ENCODE peak calls at places on chromosomes 12 and 14, in ten cellular contexts. P is epithelial cell of proximal tubule, L is fibroblast of pulmonary artery, T is ovary, I is T-helper 2 cell, D is Right ventricle myocardium superior, H is Calu3, B is activated B cell treated with CpG ODN at 0.5 μM for 24 hours, S is neural crest cell, A is testis. R is an unnamed sample.

GRCh38 chr12:79827484-79827883 is 107.4 kb downstream of the PPP1R12A start:
- DNase-seq in P (no peak), L (no peak), T (no peak), I (no peak), D (no peak), H (no peak), B (no peak), S (no peak), A (no peak), R (no peak)

GRCh38 chr14:65156568-65157366 is 54.5 kb upstream of the MAX start:
- DNase-seq in P (no peak), L (peak), T (peak), I (no peak), D (peak), H (no peak), B (no peak), S (no peak), A (peak), R (no peak)

GRCh38 chr12:9066183-9066623 is 49.5 kb downstream of the A2M start:
- DNase-seq in P (no peak), L (no peak), T (no peak), I (no peak), D (no peak), H (no peak), B (no peak), S (no peak), A (no peak), R (no peak)

GRCh38 chr14:76375484-76375883 is 453 bp upstream of the ESRRB start:
- DNase-seq in P (no peak), L (no peak), T (no peak), I (no peak), D (no peak), H (no peak), B (no peak), S (no peak), A (no peak), R (no peak)

GRCh38 chr12:24668563-24668962 is 280.3 kb downstream of the BCAT1 start:
- DNase-seq in P (no peak), L (peak), T (no peak), I (no peak), D (no peak), H (no peak), B (no peak), S (no peak), A (no peak), R (no peak)

GRCh38 chr14:59377991-59378720 is 87.0 kb downstream of the GPR135 start:
- DNase-seq in P (no peak), L (no peak), T (peak), I (no peak), D (no peak), H (no peak), B (no peak), S (no peak), A (peak), R (peak)

GRCh38 chr12:122022393-122023338 is 982 bp downstream of the BCL7A start:
- DNase-seq in P (no peak), L (peak), T (peak), I (peak), D (no peak), H (peak), B (peak), S (peak), A (no peak), R (no peak)

GRCh38 chr12:18454330-18454729 is 193.0 kb downstream of the PIK3C2G start:
- DNase-seq in P (no peak), L (no peak), T (no peak), I (no peak), D (no peak), H (no peak), B (no peak), S (no peak), A (no peak), R (no peak)

GRCh38 chr14:58912799-58913432 is 275.2 kb downstream of the DACT1 start:
- DNase-seq in P (no peak), L (no peak), T (no peak), I (no peak), D (no peak), H (no peak), B (no peak), S (no peak), A (no peak), R (no peak)

GRCh38 chr12:41213107-41213506 is 25.0 kb downstream of the PDZRN4 start:
- DNase-seq in P (no peak), L (no peak), T (no peak), I (no peak), D (no peak), H (no peak), B (no peak), S (no peak), A (no peak), R (no peak)

GRCh38 chr14:61219673-61220072 is 61.5 kb downstream of the TMEM30B start:
- DNase-seq in P (no peak), L (no peak), T (no peak), I (no peak), D (no peak), H (no peak), B (no peak), S (no peak), A (no peak), R (no peak)

GRCh38 chr12:110543252-110543959 is 39.7 kb downstream of the PPTC7 start:
- DNase-seq in P (no peak), L (peak), T (peak), I (no peak), D (peak), H (no peak), B (no peak), S (no peak), A (peak), R (peak)

GRCh38 chr12:62006076-62006732 is 254.0 kb upstream of the USP15 start:
- DNase-seq in P (no peak), L (peak), T (no peak), I (no peak), D (no peak), H (peak), B (no peak), S (peak), A (peak), R (no peak)

GRCh38 chr12:107670999-107671643 is 14.5 kb upstream of the PWP1 start:
- DNase-seq in P (no peak), L (peak), T (no peak), I (no peak), D (no peak), H (peak), B (no peak), S (peak), A (peak), R (no peak)

GRCh38 chr12:108457006-108457733 is 57.9 kb upstream of the FICD start:
- DNase-seq in P (no peak), L (peak), T (no peak), I (no peak), D (no peak), H (peak), B (no peak), S (peak), A (peak), R (no peak)

GRCh38 chr12:116881325-116881866 is at the start of gene HRK:
- DNase-seq in P (no peak), L (no peak), T (no peak), I (no peak), D (no peak), H (peak), B (no peak), S (no peak), A (peak), R (no peak)

GRCh38 chr12:86091676-86092075 is 164.5 kb downstream of the MGAT4C start:
- DNase-seq in P (no peak), L (no peak), T (no peak), I (no peak), D (no peak), H (no peak), B (no peak), S (no peak), A (no peak), R (no peak)

GRCh38 chr12:92608418-92609091 is 94.2 kb upstream of the PLEKHG7 start:
- DNase-seq in P (no peak), L (peak), T (no peak), I (no peak), D (no peak), H (peak), B (no peak), S (no peak), A (no peak), R (no peak)

GRCh38 chr12:58639323-58639934 is 280.9 kb downstream of the LRIG3 start:
- DNase-seq in P (peak), L (peak), T (no peak), I (no peak), D (no peak), H (no peak), B (no peak), S (no peak), A (no peak), R (no peak)

GRCh38 chr12:105820407-105821140 is 318.2 kb downstream of the NUAK1 start:
- DNase-seq in P (peak), L (peak), T (peak), I (no peak), D (peak), H (no peak), B (no peak), S (no peak), A (peak), R (peak)

GRCh38 chr12:115341442-115341841 is 657.5 kb upstream of the TBX3 start:
- DNase-seq in P (peak), L (peak), T (peak), I (no peak), D (peak), H (no peak), B (no peak), S (no peak), A (peak), R (peak)

GRCh38 chr12:38905480-38906351 is at the start of gene CPNE8:
- DNase-seq in P (no peak), L (peak), T (peak), I (peak), D (peak), H (peak), B (peak), S (peak), A (peak), R (peak)

GRCh38 chr14:79837699-79838098 is 373.6 kb downstream of the DIO2 start:
- DNase-seq in P (no peak), L (no peak), T (no peak), I (no peak), D (no peak), H (no peak), B (no peak), S (no peak), A (no peak), R (no peak)

GRCh38 chr14:23206422-23207145 is 23.1 kb upstream of the SLC7A8 start:
- DNase-seq in P (no peak), L (no peak), T (no peak), I (no peak), D (no peak), H (no peak), B (no peak), S (no peak), A (no peak), R (no peak)

GRCh38 chr14:73759714-73760597 is 45.8 kb upstream of the PNMA1 start:
- DNase-seq in P (peak), L (peak), T (peak), I (peak), D (peak), H (peak), B (peak), S (peak), A (peak), R (peak)

GRCh38 chr12:922297-922696 is 27.2 kb downstream of the RAD52 start:
- DNase-seq in P (no peak), L (no peak), T (no peak), I (no peak), D (no peak), H (no peak), B (no peak), S (no peak), A (no peak), R (no peak)

GRCh38 chr12:116697305-116698130 is 40.4 kb downstream of the SPRING1 start:
- DNase-seq in P (no peak), L (no peak), T (no peak), I (no peak), D (peak), H (peak), B (no peak), S (no peak), A (peak), R (no peak)

GRCh38 chr14:104206281-104206904 is 68.0 kb downstream of the KIF26A start:
- DNase-seq in P (no peak), L (no peak), T (no peak), I (no peak), D (no peak), H (no peak), B (no peak), S (peak), A (peak), R (no peak)

GRCh38 chr14:42277840-42278239 is 671.2 kb downstream of the LRFN5 start:
- DNase-seq in P (no peak), L (no peak), T (no peak), I (no peak), D (no peak), H (no peak), B (no peak), S (no peak), A (no peak), R (no peak)

GRCh38 chr12:88889326-88890110 is 309.2 kb upstream of the KITLG start:
- DNase-seq in P (no peak), L (peak), T (no peak), I (no peak), D (no peak), H (no peak), B (no peak), S (no peak), A (no peak), R (no peak)

GRCh38 chr12:53860426-53861223 is 78.0 kb upstream of the HOXC13 start:
- DNase-seq in P (no peak), L (no peak), T (no peak), I (no peak), D (no peak), H (no peak), B (no peak), S (no peak), A (no peak), R (no peak)

GRCh38 chr12:26648584-26648983 is 184.4 kb downstream of the ITPR2 start:
- DNase-seq in P (peak), L (peak), T (no peak), I (no peak), D (no peak), H (peak), B (no peak), S (no peak), A (no peak), R (no peak)

GRCh38 chr12:49537709-49538601 is 875 bp upstream of the KCNH3 start:
- DNase-seq in P (no peak), L (no peak), T (no peak), I (no peak), D (no peak), H (peak), B (peak), S (no peak), A (no peak), R (peak)

GRCh38 chr14:103742499-103743255 is 27.1 kb downstream of the ZFYVE21 start:
- DNase-seq in P (no peak), L (no peak), T (no peak), I (no peak), D (no peak), H (no peak), B (no peak), S (no peak), A (no peak), R (peak)

GRCh38 chr12:85275359-85275758 is 4.7 kb upstream of the ALX1 start:
- DNase-seq in P (no peak), L (no peak), T (no peak), I (no peak), D (no peak), H (no peak), B (no peak), S (no peak), A (no peak), R (peak)

GRCh38 chr14:90815567-90815816 is 738 bp downstream of the TTC7B start:
- DNase-seq in P (no peak), L (no peak), T (no peak), I (no peak), D (no peak), H (no peak), B (no peak), S (no peak), A (no peak), R (no peak)

GRCh38 chr12:4588916-4589315 is 26.9 kb downstream of the DYRK4 start:
- DNase-seq in P (no peak), L (no peak), T (no peak), I (no peak), D (no peak), H (no peak), B (no peak), S (no peak), A (no peak), R (no peak)

GRCh38 chr14:104827173-104828055 is 26.5 kb downstream of the ZBTB42 start:
- DNase-seq in P (no peak), L (peak), T (no peak), I (peak), D (peak), H (peak), B (peak), S (peak), A (peak), R (peak)

GRCh38 chr14:102819176-102819628 is 42.0 kb downstream of the TRAF3 start:
- DNase-seq in P (no peak), L (no peak), T (no peak), I (peak), D (no peak), H (peak), B (no peak), S (no peak), A (no peak), R (no peak)

GRCh38 chr12:84811291-84811690 is 101.3 kb downstream of the SLC6A15 start:
- DNase-seq in P (no peak), L (no peak), T (no peak), I (no peak), D (no peak), H (no peak), B (no peak), S (no peak), A (no peak), R (no peak)